ENCODE peak calls at places on chromosome 14, in nine cellular contexts. L, K, I, T, F, X, E, C and W are unnamed samples.

GRCh38 chr14:71324767-71325272 is 417.6 kb downstream of the PCNX1 start:
- DNase-seq in L (no peak), K (peak; percentile 47), I (peak; percentile 17), T (peak; percentile 66), F (peak; percentile 15), X (no peak), E (peak; percentile 61), C (peak; percentile 64), W (peak; percentile 56)

GRCh38 chr14:68792022-68792829 is 641 bp downstream of the ZFP36L1 start:
- DNase-seq in L (no peak), K (peak; percentile 41), I (no peak), T (no peak), F (no peak), X (no peak), E (no peak), C (no peak), W (no peak)

GRCh38 chr14:64506751-64507150 is 2.2 kb downstream of the ZBTB1 start:
- DNase-seq in L (no peak), K (peak; percentile 22), I (no peak), T (no peak), F (no peak), X (no peak), E (no peak), C (no peak), W (no peak)

GRCh38 chr14:68513137-68513536 is 279.7 kb downstream of the ZFP36L1 start:
- DNase-seq in L (no peak), K (no peak), I (no peak), T (no peak), F (no peak), X (no peak), E (peak; percentile 57), C (no peak), W (no peak)

GRCh38 chr14:104700747-104701215 is 11.4 kb downstream of the INF2 start:
- DNase-seq in L (no peak), K (no peak), I (no peak), T (peak; percentile 88), F (no peak), X (no peak), E (no peak), C (no peak), W (no peak)

GRCh38 chr14:102525213-102526143 is 15.9 kb upstream of the ANKRD9 start:
- DNase-seq in L (no peak), K (peak; percentile 65), I (peak; percentile 39), T (no peak), F (peak; percentile 10), X (no peak), E (peak; percentile 74), C (no peak), W (peak; percentile 49)

GRCh38 chr14:95291859-95292542 is 27.7 kb downstream of the CLMN start:
- DNase-seq in L (peak; percentile 79), K (peak; percentile 83), I (no peak), T (peak; percentile 19), F (no peak), X (no peak), E (peak; percentile 87), C (no peak), W (peak; percentile 79)

GRCh38 chr14:71327691-71328090 is 420.4 kb downstream of the PCNX1 start:
- DNase-seq in L (no peak), K (no peak), I (no peak), T (no peak), F (no peak), X (no peak), E (no peak), C (no peak), W (no peak)

GRCh38 chr14:95322646-95323045 is 2.9 kb upstream of the CLMN start:
- DNase-seq in L (no peak), K (no peak), I (no peak), T (no peak), F (no peak), X (no peak), E (peak; percentile 85), C (no peak), W (peak; percentile 75)

GRCh38 chr14:68922201-68922613 is 56.9 kb downstream of the ACTN1 start:
- DNase-seq in L (peak; percentile 47), K (no peak), I (no peak), T (no peak), F (no peak), X (no peak), E (no peak), C (no peak), W (no peak)

GRCh38 chr14:104504172-104504735 is 75.3 kb upstream of the C14orf180 start:
- DNase-seq in L (no peak), K (no peak), I (no peak), T (no peak), F (no peak), X (no peak), E (no peak), C (no peak), W (no peak)

GRCh38 chr14:29486132-29486531 is 441.5 kb downstream of the PRKD1 start:
- DNase-seq in L (no peak), K (no peak), I (no peak), T (no peak), F (no peak), X (no peak), E (no peak), C (no peak), W (no peak)

GRCh38 chr14:90758959-90759358 is 57.3 kb downstream of the TTC7B start:
- DNase-seq in L (peak; percentile 79), K (no peak), I (no peak), T (no peak), F (no peak), X (no peak), E (no peak), C (no peak), W (no peak)

GRCh38 chr14:62138593-62138992 is 376.4 kb downstream of the SNAPC1 start:
- DNase-seq in L (peak; percentile 24), K (peak; percentile 3), I (no peak), T (no peak), F (no peak), X (no peak), E (no peak), C (no peak), W (no peak)

GRCh38 chr14:22978873-22979671 is 3.3 kb downstream of the AJUBA start:
- DNase-seq in L (no peak), K (peak; percentile 63), I (no peak), T (no peak), F (no peak), X (no peak), E (peak; percentile 99), C (no peak), W (no peak)

GRCh38 chr14:51977075-51977474 is 12.3 kb upstream of the RTRAF start:
- DNase-seq in L (no peak), K (no peak), I (no peak), T (no peak), F (no peak), X (no peak), E (no peak), C (no peak), W (no peak)

GRCh38 chr14:90239139-90239538 is 17.2 kb upstream of the PSMC1 start:
- DNase-seq in L (no peak), K (no peak), I (no peak), T (no peak), F (no peak), X (no peak), E (no peak), C (no peak), W (no peak)

GRCh38 chr14:90654831-90655276 is 161.4 kb downstream of the TTC7B start:
- DNase-seq in L (no peak), K (no peak), I (no peak), T (no peak), F (no peak), X (no peak), E (no peak), C (no peak), W (no peak)

GRCh38 chr14:104967414-104968152 is 10.6 kb downstream of the AHNAK2 start:
- DNase-seq in L (peak; percentile 71), K (no peak), I (no peak), T (no peak), F (no peak), X (no peak), E (peak; percentile 77), C (no peak), W (peak; percentile 45)

GRCh38 chr14:23935158-23935557 is 18.4 kb upstream of the DHRS4 start:
- DNase-seq in L (no peak), K (no peak), I (no peak), T (no peak), F (no peak), X (no peak), E (no peak), C (no peak), W (no peak)

GRCh38 chr14:59093889-59094288 is 94.6 kb upstream of the DAAM1 start:
- DNase-seq in L (no peak), K (no peak), I (no peak), T (no peak), F (no peak), X (no peak), E (no peak), C (no peak), W (no peak)

GRCh38 chr14:85535916-85536834 is 6.2 kb downstream of the FLRT2 start:
- DNase-seq in L (no peak), K (peak; percentile 46), I (peak; percentile 17), T (no peak), F (no peak), X (peak; percentile 53), E (peak; percentile 62), C (peak; percentile 23), W (peak; percentile 39)

GRCh38 chr14:72463291-72463866 is 430.5 kb downstream of the DPF3 start:
- DNase-seq in L (no peak), K (peak; percentile 82), I (no peak), T (no peak), F (no peak), X (no peak), E (no peak), C (peak; percentile 53), W (peak; percentile 63)

GRCh38 chr14:38108681-38109080 is 99.0 kb upstream of the SSTR1 start:
- DNase-seq in L (no peak), K (no peak), I (no peak), T (no peak), F (no peak), X (no peak), E (no peak), C (peak; percentile 32), W (no peak)

GRCh38 chr14:50148799-50149198 is 32.4 kb upstream of the VCPKMT start:
- DNase-seq in L (no peak), K (no peak), I (no peak), T (no peak), F (no peak), X (no peak), E (no peak), C (no peak), W (no peak)

GRCh38 chr14:54706768-54707167 is 139.8 kb downstream of the SAMD4A start:
- DNase-seq in L (no peak), K (no peak), I (no peak), T (no peak), F (no peak), X (no peak), E (no peak), C (no peak), W (no peak)

GRCh38 chr14:51544901-51545300 is 106.8 kb upstream of the FRMD6 start:
- DNase-seq in L (no peak), K (no peak), I (no peak), T (no peak), F (no peak), X (no peak), E (peak; percentile 66), C (no peak), W (no peak)

GRCh38 chr14:37623552-37623951 is 28.1 kb downstream of the TTC6 start:
- DNase-seq in L (no peak), K (peak; percentile 85), I (no peak), T (no peak), F (no peak), X (no peak), E (peak; percentile 98), C (peak; percentile 15), W (peak; percentile 67)

GRCh38 chr14:65751510-65751909 is 339.0 kb downstream of the FUT8 start:
- DNase-seq in L (no peak), K (no peak), I (no peak), T (no peak), F (no peak), X (no peak), E (no peak), C (no peak), W (no peak)

GRCh38 chr14:71591929-71592328 is 340.3 kb upstream of the RGS6 start:
- DNase-seq in L (no peak), K (peak; percentile 79), I (peak; percentile 68), T (no peak), F (no peak), X (no peak), E (peak; percentile 71), C (peak; percentile 56), W (peak; percentile 57)

GRCh38 chr14:106843376-106843775 is 1317.0 kb downstream of the TMEM121 start:
- DNase-seq in L (no peak), K (no peak), I (peak; percentile 4), T (no peak), F (no peak), X (no peak), E (no peak), C (no peak), W (no peak)